ENCODE peak calls at places on chromosomes 2 and 18, in four cellular contexts. H is GM12878, N is H1, D is HepG2. R is an unnamed sample.

GRCh38 chr2:207320381-207321159 is 154.8 kb upstream of the KLF7 start:
- DNase-seq in H (no peak), N (no peak), D (no peak), R (no peak)

GRCh38 chr2:15626126-15626525 is 34.5 kb downstream of the DDX1 start:
- DNase-seq in H (no peak), N (no peak), D (no peak), R (no peak)

GRCh38 chr2:235716875-235717496 is 223.1 kb downstream of the AGAP1 start:
- DNase-seq in H (no peak), N (no peak), D (no peak), R (no peak)

GRCh38 chr2:112147796-112148195 is 9.6 kb downstream of the FBLN7 start:
- DNase-seq in H (no peak), N (no peak), D (no peak), R (no peak)

GRCh38 chr18:11316546-11316945 is 167.2 kb upstream of the PIEZO2 start:
- DNase-seq in H (no peak), N (no peak), D (no peak), R (no peak)

GRCh38 chr18:2223859-2224258 is 347.4 kb downstream of the METTL4 start:
- DNase-seq in H (no peak), N (no peak), D (peak; percentile 11), R (no peak)

GRCh38 chr2:210302326-210302725 is 12.6 kb downstream of the MYL1 start:
- DNase-seq in H (no peak), N (no peak), D (no peak), R (no peak)

GRCh38 chr2:241820625-241821384 is 11.8 kb downstream of the NEU4 start:
- DNase-seq in H (no peak), N (no peak), D (no peak), R (no peak)

GRCh38 chr2:109124982-109125594 is 3.9 kb upstream of the SH3RF3 start:
- DNase-seq in H (no peak), N (no peak), D (no peak), R (no peak)

GRCh38 chr2:158988501-158988900 is 20.1 kb downstream of the TANC1 start:
- DNase-seq in H (no peak), N (no peak), D (no peak), R (no peak)

GRCh38 chr2:133822901-133823550 is 254.8 kb upstream of the NCKAP5 start:
- DNase-seq in H (no peak), N (no peak), D (no peak), R (no peak)

GRCh38 chr2:160432633-160433032 is 61.0 kb downstream of the RBMS1 start:
- DNase-seq in H (no peak), N (no peak), D (no peak), R (no peak)

GRCh38 chr2:75605770-75606535 is 40.6 kb upstream of the MRPL19 start:
- DNase-seq in H (no peak), N (no peak), D (peak; percentile 69), R (peak; percentile 23)

GRCh38 chr2:98551316-98551715 is 57.0 kb downstream of the COA5 start:
- DNase-seq in H (no peak), N (no peak), D (no peak), R (no peak)

GRCh38 chr18:22865354-22866116 is 67.6 kb upstream of the RBBP8 start:
- DNase-seq in H (no peak), N (no peak), D (no peak), R (no peak)

GRCh38 chr18:43590182-43590903 is 313.1 kb upstream of the SYT4 start:
- DNase-seq in H (no peak), N (no peak), D (no peak), R (no peak)

GRCh38 chr2:121155502-121156056 is 129.4 kb downstream of the TFCP2L1 start:
- DNase-seq in H (no peak), N (no peak), D (no peak), R (no peak)
- TF ChIP-seq SUZ12 in H (no peak), N (no peak), D (no peak), R (no peak)

GRCh38 chr2:199278099-199278498 is 179.6 kb downstream of the SATB2 start:
- DNase-seq in H (no peak), N (no peak), D (no peak), R (no peak)
- H3K4me3 ChIP-seq in H (no peak overlapping the region), N (no peak overlapping the region), D (no peak overlapping the region), R (no peak overlapping the region)

GRCh38 chr2:74233648-74234047 is 35.2 kb downstream of the MTHFD2 start:
- DNase-seq in H (no peak), N (no peak), D (no peak), R (no peak)
- TF ChIP-seq YY1 in H (no peak), N (no peak), D (no peak), R (no peak)

GRCh38 chr2:72813841-72814240 is 12.0 kb downstream of the EXOC6B start:
- DNase-seq in H (no peak), N (no peak), D (no peak), R (no peak)
- TF ChIP-seq SUZ12 in H (no peak), N (no peak), D (no peak), R (no peak)

GRCh38 chr2:175156534-175156933 is 11.5 kb downstream of the ATF2 start:
- DNase-seq in H (no peak), N (no peak), D (no peak), R (no peak)

GRCh38 chr2:175158894-175159293 is 9.1 kb downstream of the ATF2 start:
- DNase-seq in H (no peak), N (no peak), D (no peak), R (no peak)

GRCh38 chr2:175151791-175152190 is 16.2 kb downstream of the ATF2 start:
- DNase-seq in H (no peak), N (no peak), D (no peak), R (no peak)

GRCh38 chr2:175152242-175152641 is 15.8 kb downstream of the ATF2 start:
- DNase-seq in H (no peak), N (no peak), D (no peak), R (no peak)

GRCh38 chr2:175154670-175155082 is 13.3 kb downstream of the ATF2 start:
- DNase-seq in H (no peak), N (no peak), D (no peak), R (no peak)
- H3K4me3 ChIP-seq in H (no peak overlapping the region), N (no peak overlapping the region), D (no peak overlapping the region), R (no peak overlapping the region)

GRCh38 chr2:168642873-168643272 is 159.6 kb upstream of the NOSTRIN start:
- DNase-seq in H (no peak), N (no peak), D (no peak), R (no peak)

GRCh38 chr2:168640039-168640438 is 162.4 kb upstream of the NOSTRIN start:
- DNase-seq in H (no peak), N (no peak), D (no peak), R (no peak)

GRCh38 chr2:168641636-168642035 is 160.8 kb upstream of the NOSTRIN start:
- DNase-seq in H (no peak), N (no peak), D (no peak), R (no peak)

GRCh38 chr2:168639024-168639423 is 163.4 kb upstream of the NOSTRIN start:
- DNase-seq in H (no peak), N (no peak), D (no peak), R (no peak)

DNA sequence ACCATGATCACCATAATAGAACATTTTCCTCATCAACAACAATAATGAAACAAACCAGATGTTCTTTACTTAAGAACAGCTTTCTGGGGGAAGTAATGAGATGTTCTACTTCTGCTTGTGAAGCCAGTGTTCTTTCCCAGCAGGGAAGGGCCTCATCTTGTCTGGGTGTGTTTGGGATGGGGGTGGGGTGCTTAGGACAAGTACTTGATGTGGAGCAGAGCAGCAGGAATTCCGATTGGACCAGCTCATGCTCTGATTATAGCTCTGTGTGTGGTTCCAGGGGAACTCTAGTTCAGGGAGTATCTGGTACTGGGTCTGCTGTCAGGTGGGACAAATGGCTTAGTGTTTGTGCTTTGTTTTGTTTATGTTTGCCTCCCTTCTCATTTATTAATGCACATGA is 162.9 kb upstream of the NOSTRIN start:
- DNase-seq in H (no peak), N (no peak), D (no peak), R (peak; percentile 63)
- TF ChIP-seq YY1 in H (no peak), N (no peak), D (no peak), R (no peak)

GRCh38 chr2:165630276-165630675 is 160.8 kb downstream of the CSRNP3 start:
- DNase-seq in H (no peak), N (no peak), D (no peak), R (no peak)
- TF ChIP-seq SUZ12 in H (no peak), N (no peak), D (no peak), R (no peak)

GRCh38 chr2:28688784-28689183 is 62.8 kb upstream of the PPP1CB start:
- DNase-seq in H (no peak), N (no peak), D (no peak), R (no peak)
- H3K4me3 ChIP-seq in H (no peak overlapping the region), N (no peak overlapping the region), D (no peak overlapping the region), R (no peak overlapping the region)

GRCh38 chr2:69715964-69716363 is 26.0 kb upstream of the ANXA4 start:
- DNase-seq in H (no peak), N (no peak), D (no peak), R (no peak)
- TF ChIP-seq YY1 in H (no peak), N (no peak), D (no peak), R (no peak)

GRCh38 chr2:69428981-69429380 is 8.3 kb downstream of the NFU1 start:
- DNase-seq in H (no peak), N (no peak), D (no peak), R (no peak)

GRCh38 chr2:69424410-69424809 is 12.8 kb downstream of the NFU1 start:
- DNase-seq in H (no peak), N (no peak), D (no peak), R (no peak)

GRCh38 chr2:69434753-69435152 is 2.5 kb downstream of the NFU1 start:
- DNase-seq in H (no peak), N (no peak), D (no peak), R (no peak)

GRCh38 chr2:69429491-69430183 is 7.6 kb downstream of the NFU1 start:
- DNase-seq in H (no peak), N (no peak), D (no peak), R (no peak)
- TF ChIP-seq SUZ12 in H (no peak), N (no peak), D (no peak), R (no peak)